ENCODE peak calls at places on chromosome 1, in ten cellular contexts. G is NCI-H446, N is glutamatergic neuron, P is fibroblast of lung, T is tibial nerve, D is MCF 10A, K is right atrium auricular region, R is bronchial epithelial cell, M is A549, J is GM12892. C is an unnamed sample.

GRCh38 chr1:197928849-197929336 is 11.7 kb downstream of the LHX9 start:
- DNase-seq in G (no peak), N (no peak), P (no peak), T (no peak), D (no peak), K (no peak), R (no peak), M (no peak), J (no peak), C (no peak)

GRCh38 chr1:180482425-180483275 is 19.7 kb downstream of the ACBD6 start:
- DNase-seq in G (peak; percentile 55), N (no peak), P (peak; percentile 77), T (no peak), D (peak; percentile 79), K (no peak), R (peak; percentile 58), M (peak; percentile 62), J (no peak), C (peak; percentile 37)

GRCh38 chr1:113391643-113392271 is 1.4 kb downstream of the MAGI3 start:
- DNase-seq in G (no peak), N (no peak), P (no peak), T (no peak), D (peak; percentile 61), K (no peak), R (peak; percentile 71), M (peak; percentile 4), J (no peak), C (peak; percentile 7)

GRCh38 chr1:198764748-198765147 is 125.9 kb downstream of the PTPRC start:
- DNase-seq in G (no peak), N (no peak), P (peak; percentile 28), T (no peak), D (no peak), K (no peak), R (no peak), M (no peak), J (no peak), C (no peak)

GRCh38 chr1:5847013-5847654 is 145.1 kb downstream of the NPHP4 start:
- DNase-seq in G (no peak), N (no peak), P (peak; percentile 4), T (no peak), D (no peak), K (no peak), R (peak; percentile 10), M (no peak), J (peak; percentile 48), C (peak; percentile 5)

GRCh38 chr1:187516874-187517273 is 688.1 kb downstream of the PLA2G4A start:
- DNase-seq in G (no peak), N (no peak), P (no peak), T (no peak), D (peak; percentile 43), K (no peak), R (peak; percentile 73), M (no peak), J (no peak), C (no peak)

GRCh38 chr1:224565186-224565585 is 50.9 kb upstream of the CNIH3 start:
- DNase-seq in G (no peak), N (no peak), P (peak; percentile 92), T (no peak), D (peak; percentile 100), K (no peak), R (peak; percentile 97), M (peak; percentile 74), J (no peak), C (no peak)

GRCh38 chr1:238360474-238360873 is 469.8 kb upstream of the ZP4 start:
- DNase-seq in G (no peak), N (no peak), P (no peak), T (no peak), D (no peak), K (no peak), R (no peak), M (no peak), J (no peak), C (no peak)

GRCh38 chr1:86616433-86616832 is 69.6 kb downstream of the CLCA4 start:
- DNase-seq in G (no peak), N (no peak), P (no peak), T (no peak), D (no peak), K (no peak), R (no peak), M (no peak), J (no peak), C (no peak)

GRCh38 chr1:246595146-246595545 is 28.9 kb downstream of the CNST start:
- DNase-seq in G (no peak), N (no peak), P (no peak), T (no peak), D (no peak), K (no peak), R (peak; percentile 63), M (no peak), J (no peak), C (no peak)

GRCh38 chr1:234997201-234998173 is 131.2 kb downstream of the TOMM20 start:
- DNase-seq in G (peak; percentile 95), N (no peak), P (peak; percentile 99), T (peak; percentile 99), D (peak; percentile 100), K (peak; percentile 100), R (peak; percentile 100), M (peak; percentile 99), J (no peak), C (peak; percentile 100)

GRCh38 chr1:90561926-90562325 is 155.2 kb downstream of the BARHL2 start:
- DNase-seq in G (no peak), N (no peak), P (no peak), T (no peak), D (no peak), K (no peak), R (no peak), M (no peak), J (no peak), C (no peak)

GRCh38 chr1:183841950-183842816 is 37.3 kb downstream of the RGL1 start:
- DNase-seq in G (peak; percentile 25), N (no peak), P (peak; percentile 96), T (no peak), D (no peak), K (no peak), R (peak; percentile 62), M (no peak), J (peak; percentile 27), C (peak; percentile 76)

GRCh38 chr1:167293057-167293456 is 72.4 kb downstream of the POU2F1 start:
- DNase-seq in G (no peak), N (no peak), P (no peak), T (no peak), D (no peak), K (no peak), R (no peak), M (no peak), J (no peak), C (no peak)

GRCh38 chr1:70863256-70863655 is 184.4 kb downstream of the PTGER3 start:
- DNase-seq in G (no peak), N (no peak), P (no peak), T (no peak), D (no peak), K (no peak), R (no peak), M (no peak), J (no peak), C (no peak)

GRCh38 chr1:55640708-55641473 is 425.7 kb upstream of the USP24 start:
- DNase-seq in G (no peak), N (no peak), P (peak; percentile 25), T (peak; percentile 32), D (no peak), K (peak; percentile 83), R (no peak), M (no peak), J (no peak), C (no peak)

GRCh38 chr1:93595266-93595665 is 86.4 kb downstream of the BCAR3 start:
- DNase-seq in G (peak; percentile 28), N (no peak), P (no peak), T (no peak), D (no peak), K (no peak), R (no peak), M (no peak), J (no peak), C (no peak)

GRCh38 chr1:224846119-224846907 is 83.2 kb upstream of the DNAH14 start:
- DNase-seq in G (no peak), N (no peak), P (no peak), T (no peak), D (no peak), K (no peak), R (no peak), M (no peak), J (no peak), C (no peak)

GRCh38 chr1:164689672-164690655 is 131.0 kb downstream of the PBX1 start:
- DNase-seq in G (no peak), N (peak; percentile 56), P (no peak), T (no peak), D (no peak), K (no peak), R (no peak), M (no peak), J (no peak), C (no peak)

GRCh38 chr1:234533034-234533571 is 54.1 kb upstream of the TARBP1 start:
- DNase-seq in G (no peak), N (no peak), P (peak; percentile 98), T (peak; percentile 51), D (peak; percentile 100), K (peak; percentile 87), R (peak; percentile 100), M (no peak), J (no peak), C (peak; percentile 88)

GRCh38 chr1:178506669-178507068 is 6.2 kb upstream of the TEX35 start:
- DNase-seq in G (no peak), N (no peak), P (no peak), T (no peak), D (no peak), K (no peak), R (no peak), M (no peak), J (no peak), C (no peak)

GRCh38 chr1:207828485-207829158 is 76.8 kb downstream of the CD46 start:
- DNase-seq in G (peak; percentile 10), N (peak; percentile 54), P (peak; percentile 87), T (peak; percentile 68), D (peak; percentile 96), K (peak; percentile 90), R (peak; percentile 77), M (peak; percentile 90), J (no peak), C (peak; percentile 87)

GRCh38 chr1:160117709-160118183 is 2.2 kb downstream of the ATP1A2 start:
- DNase-seq in G (no peak), N (no peak), P (peak; percentile 79), T (peak; percentile 41), D (peak; percentile 30), K (no peak), R (no peak), M (no peak), J (no peak), C (no peak)

GRCh38 chr1:45490121-45490622 is 791 bp downstream of the TESK2 start:
- DNase-seq in G (no peak), N (no peak), P (peak; percentile 32), T (no peak), D (peak; percentile 13), K (no peak), R (peak; percentile 33), M (no peak), J (no peak), C (no peak)

GRCh38 chr1:164614316-164614715 is 55.3 kb downstream of the PBX1 start:
- DNase-seq in G (no peak), N (no peak), P (no peak), T (no peak), D (no peak), K (no peak), R (no peak), M (no peak), J (no peak), C (no peak)

GRCh38 chr1:96962807-96963206 is 241.2 kb downstream of the PTBP2 start:
- DNase-seq in G (no peak), N (no peak), P (peak; percentile 6), T (no peak), D (peak; percentile 8), K (no peak), R (peak; percentile 68), M (no peak), J (no peak), C (no peak)

C was measured in kidney glomerular epithelial cell.